ENCODE peak calls at places on chromosomes 5 and 9, in ten cellular contexts. H is WERI-Rb-1, X is IMR-90, Q is fibroblast of mammary gland, Y is GM13977, L is WTC11, F is lower leg skin, P is fibroblast of the aortic adventitia, W is sigmoid colon, Z is adrenal gland. T is an unnamed sample.
A peak's percentile ranks its signal among the peaks of the same experiment; 100 is the strongest.

GRCh38 chr9:127382541-127382940 is 14.4 kb upstream of the SLC2A8 start:
- DNase-seq in H (no peak), X (no peak), L (no peak), P (no peak), Z (no peak), Y (no peak), F (no peak), W (no peak), Q (no peak), T (no peak)

GRCh38 chr9:28774433-28775029 is 1201.2 kb upstream of the C9orf72 start:
- DNase-seq in W (no peak), F (no peak), X (peak; percentile 0), Y (peak; percentile 13), Z (no peak), Q (peak; percentile 49), H (no peak), L (no peak), P (peak; percentile 46), T (no peak)

GRCh38 chr5:179203248-179203647 is 142.0 kb downstream of the ADAMTS2 start:
- DNase-seq in X (no peak), F (no peak), Y (no peak), P (no peak), W (no peak), H (no peak), Q (no peak), L (no peak), Z (no peak), T (no peak)

GRCh38 chr9:134571326-134571871 is 70.2 kb upstream of the COL5A1 start:
- DNase-seq in W (peak; percentile 43), H (no peak), P (no peak), F (peak; percentile 11), X (no peak), Z (peak; percentile 5), Y (no peak), Q (no peak), L (no peak), T (no peak)

GRCh38 chr5:177107159-177107558 is 20.4 kb downstream of the FGFR4 start:
- DNase-seq in Z (no peak), X (no peak), H (no peak), Q (no peak), W (no peak), P (no peak), F (no peak), Y (no peak), L (no peak), T (no peak)

GRCh38 chr5:159987031-159987674 is 21.8 kb upstream of the TTC1 start:
- DNase-seq in L (peak; percentile 88), Z (peak; percentile 79), Q (peak; percentile 53), W (peak; percentile 84), P (peak; percentile 50), Y (peak; percentile 88), X (peak; percentile 58), H (peak; percentile 95), F (peak; percentile 53), T (peak; percentile 88)

GRCh38 chr9:88995627-88996026 is 4.4 kb downstream of the S1PR3 start:
- DNase-seq in Y (no peak), P (no peak), Q (no peak), X (no peak), L (no peak), Z (no peak), F (no peak), H (no peak), W (no peak), T (no peak)

GRCh38 chr9:98755006-98755618 is 41.2 kb downstream of the ANKS6 start:
- DNase-seq in F (no peak), Q (no peak), W (no peak), L (no peak), Y (no peak), H (no peak), Z (no peak), P (no peak), X (no peak), T (no peak)

GRCh38 chr9:134066923-134067851 is 639 bp downstream of the BRD3 start:
- DNase-seq in X (peak; percentile 31), L (no peak), Z (no peak), H (no peak), F (no peak), Y (peak; percentile 64), Q (peak; percentile 15), P (peak; percentile 19), W (peak; percentile 73), T (peak; percentile 26)

GRCh38 chr5:104213216-104213615 is 650.6 kb upstream of the NUDT12 start:
- DNase-seq in Z (no peak), L (no peak), Y (no peak), P (no peak), F (no peak), X (no peak), W (no peak), Q (no peak), H (no peak), T (no peak)

GRCh38 chr5:105931782-105932489 is 1738.8 kb downstream of the EFNA5 start:
- DNase-seq in L (no peak), P (peak; percentile 57), Y (no peak), Z (no peak), H (no peak), X (peak; percentile 73), Q (peak; percentile 24), W (no peak), F (no peak), T (no peak)

GRCh38 chr5:40084614-40085013 is 595.1 kb upstream of the PTGER4 start:
- DNase-seq in Y (no peak), F (no peak), W (no peak), H (no peak), Z (no peak), Q (no peak), X (no peak), P (no peak), L (no peak), T (no peak)

GRCh38 chr5:40080191-40080590 is 599.5 kb upstream of the PTGER4 start:
- DNase-seq in Z (no peak), X (no peak), H (no peak), P (no peak), W (no peak), L (no peak), Q (no peak), F (no peak), Y (no peak), T (no peak)

GRCh38 chr5:40078907-40079575 is 600.7 kb upstream of the PTGER4 start:
- DNase-seq in H (no peak), L (no peak), F (no peak), Q (no peak), W (no peak), P (peak; percentile 14), Y (no peak), X (no peak), Z (no peak), T (no peak)

DNA sequence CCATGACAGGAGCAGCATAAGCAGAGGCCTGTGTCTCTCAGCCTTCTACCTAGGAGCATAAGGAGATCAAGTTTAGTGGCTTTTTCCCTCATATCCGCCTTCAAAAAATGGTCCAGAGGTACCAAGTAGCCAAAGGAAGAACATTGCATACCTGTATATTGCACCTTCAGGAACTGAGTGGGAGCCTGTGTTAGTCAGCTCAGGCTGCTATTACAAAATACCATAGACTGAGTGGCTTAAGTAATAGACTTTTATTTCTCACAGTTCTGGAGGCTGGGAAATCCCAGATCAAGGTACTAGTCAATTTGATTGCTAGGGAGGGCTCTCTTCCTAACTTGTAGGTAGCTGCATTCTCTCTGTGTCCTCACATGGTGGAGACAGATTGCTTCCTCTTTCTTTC is 597.4 kb upstream of the PTGER4 start:
- DNase-seq in Q (no peak), P (no peak), X (no peak), L (no peak), F (no peak), H (no peak), Z (no peak), W (no peak), Y (no peak), T (no peak)
- TF ChIP-seq CTCF in Q (no peak), P (no peak), X (no peak), L (no peak), F (no peak), H (no peak), Z (no peak), W (no peak), Y (no peak), T (no peak)

GRCh38 chr9:8895498-8896224 is 1096.1 kb upstream of the DMAC1 start:
- DNase-seq in Y (peak; percentile 13), W (no peak), X (peak; percentile 16), Q (peak; percentile 62), Z (no peak), F (no peak), L (no peak), H (peak; percentile 13), P (peak; percentile 79), T (no peak)
- TF ChIP-seq CTCF in Y (peak; percentile 57), W (peak; percentile 33), X (peak; percentile 28), Q (peak; percentile 70), Z (peak; percentile 63), F (no peak), L (peak; percentile 31), H (peak; percentile 44), P (peak; percentile 66), T (peak; percentile 66)

GRCh38 chr5:113038714-113039113 is 62.1 kb downstream of the DCP2 start:
- DNase-seq in F (no peak), Y (no peak), Z (peak; percentile 38), H (no peak), X (peak; percentile 47), Q (peak; percentile 56), L (no peak), P (no peak), W (no peak), T (peak; percentile 45)
- TF ChIP-seq CTCF in F (no peak), Y (no peak), Z (no peak), H (peak; percentile 7), X (peak; percentile 23), Q (no peak), L (no peak), P (no peak), W (no peak), T (no peak)

GRCh38 chr5:167565555-167565954 is 725.9 kb upstream of the WWC1 start:
- DNase-seq in L (no peak), F (no peak), Q (peak; percentile 43), P (peak; percentile 35), H (no peak), W (no peak), Y (peak; percentile 12), Z (no peak), X (peak; percentile 20), T (no peak)
- TF ChIP-seq CTCF in L (no peak), F (no peak), Q (peak; percentile 42), P (peak; percentile 29), H (peak; percentile 24), W (no peak), Y (peak; percentile 32), Z (peak; percentile 29), X (peak; percentile 49), T (no peak)

GRCh38 chr5:17620627-17621026 is 10.4 kb downstream of the TAF11L12 start:
- DNase-seq in Z (no peak), P (no peak), W (no peak), F (no peak), Y (no peak), L (peak; percentile 77), H (no peak), Q (no peak), X (no peak), T (no peak)
- TF ChIP-seq CTCF in Z (no peak), P (no peak), W (no peak), F (no peak), Y (no peak), L (peak; percentile 69), H (peak; percentile 59), Q (no peak), X (no peak), T (peak; percentile 56)

T was measured in glutamatergic neuron.